ENCODE peak calls at places on chromosomes 5 and 9, in nine cellular contexts. Z is left ventricle myocardium inferior; T is psoas muscle; C is activated B cell treated with CpG ODN at 0.5 μM for 24 hours; R is iPS DF 6.9; F is amniotic epithelial cell; D is AG04450; Y is transverse colon; B is stimulated activated CD8-positive, alpha-beta memory T cell treated with anti-CD3 and anti-CD28 coated beads, Interleukin-4, amount 100 ng/mL, for 48 hours. L is an unnamed sample.

GRCh38 chr5:131379071-131379538 is 115.3 kb downstream of the CDC42SE2 start:
- DNase-seq in Z (no peak), T (no peak), C (no peak), R (no peak), F (no peak), D (no peak), Y (no peak), B (no peak), L (no peak)

GRCh38 chr9:136394312-136395305 is 5.4 kb downstream of the SNAPC4 start:
- DNase-seq in Z (no peak), T (peak), C (no peak), R (no peak), F (no peak), D (no peak), Y (no peak), B (no peak), L (no peak)

GRCh38 chr9:112288029-112288428 is 45.4 kb downstream of the PTBP3 start:
- DNase-seq in Z (no peak), T (no peak), C (no peak), R (no peak), F (peak), D (no peak), Y (no peak), B (no peak), L (peak)

GRCh38 chr5:96861044-96861443 is 15.3 kb upstream of the ERAP2 start:
- DNase-seq in Z (no peak), T (no peak), C (no peak), R (no peak), F (no peak), D (no peak), Y (no peak), B (no peak), L (no peak)

GRCh38 chr9:18010492-18010891 is 431.6 kb downstream of the SH3GL2 start:
- DNase-seq in Z (no peak), T (no peak), C (no peak), R (no peak), F (no peak), D (no peak), Y (no peak), B (no peak), L (no peak)

GRCh38 chr9:114321759-114322158 is 1.1 kb upstream of the ORM1 start:
- DNase-seq in Z (no peak), T (no peak), C (no peak), R (no peak), F (peak), D (no peak), Y (no peak), B (peak), L (no peak)

GRCh38 chr5:10760976-10761841 is at the start of gene DAP:
- DNase-seq in Z (peak), T (peak), C (peak), R (peak), F (peak), D (peak), Y (peak), B (peak), L (peak)

GRCh38 chr9:93904649-93905472 is 50.3 kb downstream of the BARX1 start:
- DNase-seq in Z (no peak), T (peak), C (peak), R (no peak), F (no peak), D (no peak), Y (no peak), B (no peak), L (no peak)

GRCh38 chr5:50352390-50352789 is 88.7 kb downstream of the EMB start:
- DNase-seq in Z (no peak), T (no peak), C (no peak), R (peak), F (no peak), D (no peak), Y (no peak), B (no peak), L (no peak)

GRCh38 chr5:35160486-35161116 is 69.7 kb downstream of the PRLR start:
- DNase-seq in Z (no peak), T (no peak), C (no peak), R (no peak), F (peak), D (no peak), Y (no peak), B (no peak), L (no peak)

GRCh38 chr5:58300346-58300745 is 159.5 kb downstream of the PLK2 start:
- DNase-seq in Z (no peak), T (no peak), C (no peak), R (no peak), F (no peak), D (no peak), Y (no peak), B (no peak), L (no peak)

GRCh38 chr5:133316346-133317343 is 264.8 kb downstream of the HSPA4 start:
- DNase-seq in Z (no peak), T (no peak), C (no peak), R (peak), F (peak), D (no peak), Y (no peak), B (peak), L (no peak)

GRCh38 chr5:91382530-91383026 is 539 bp downstream of the ARRDC3 start:
- DNase-seq in Z (no peak), T (peak), C (no peak), R (no peak), F (peak), D (no peak), Y (peak), B (peak), L (no peak)

GRCh38 chr9:93288891-93289883 is 105.2 kb downstream of the WNK2 start:
- DNase-seq in Z (no peak), T (peak), C (no peak), R (no peak), F (peak), D (no peak), Y (no peak), B (no peak), L (no peak)

GRCh38 chr5:157915638-157916037 is 56.7 kb upstream of the CLINT1 start:
- DNase-seq in Z (peak), T (peak), C (no peak), R (no peak), F (peak), D (no peak), Y (peak), B (no peak), L (no peak)

GRCh38 chr5:177414481-177414880 is 5.1 kb upstream of the F12 start:
- DNase-seq in Z (no peak), T (no peak), C (no peak), R (no peak), F (no peak), D (no peak), Y (no peak), B (no peak), L (no peak)

GRCh38 chr5:76819851-76820280 is 1.0 kb downstream of the F2RL1 start:
- DNase-seq in Z (peak), T (no peak), C (no peak), R (no peak), F (no peak), D (no peak), Y (peak), B (no peak), L (no peak)

GRCh38 chr5:82234880-82235279 is 43.3 kb downstream of the RPS23 start:
- DNase-seq in Z (no peak), T (no peak), C (no peak), R (no peak), F (no peak), D (no peak), Y (peak), B (no peak), L (no peak)

GRCh38 chr9:101567725-101567993 is 27.1 kb downstream of the PPP3R2 start:
- DNase-seq in Z (no peak), T (no peak), C (no peak), R (no peak), F (no peak), D (no peak), Y (no peak), B (no peak), L (no peak)

GRCh38 chr9:128108784-128109709 is 18.5 kb downstream of the PTGES2 start:
- DNase-seq in Z (peak), T (peak), C (no peak), R (no peak), F (no peak), D (no peak), Y (peak), B (no peak), L (no peak)

GRCh38 chr5:2223303-2223702 is 340.6 kb upstream of the IRX4 start:
- DNase-seq in Z (no peak), T (no peak), C (no peak), R (no peak), F (no peak), D (no peak), Y (no peak), B (no peak), L (no peak)

GRCh38 chr9:34049630-34050384 is 1.1 kb upstream of the UBAP2 start:
- DNase-seq in Z (no peak), T (no peak), C (no peak), R (no peak), F (no peak), D (no peak), Y (no peak), B (peak), L (no peak)